ENCODE peak calls at places on chromosomes 7 and 10, in six cellular contexts. One of them, this sample, is unnamed.

GRCh38 chr7:94509264-94509878 is at the start of gene CASD1:
- DNase-seq in brain microvascular endothelial cell: peak
- DNase-seq in PC-3: peak
- DNase-seq in fibroblast of mammary gland: no peak
- DNase-seq in fibroblast of lung: peak
- DNase-seq in BJ: no peak
- DNase-seq in this sample: peak

GRCh38 chr10:124665980-124666379 is 78.2 kb downstream of the FAM53B start:
- DNase-seq in brain microvascular endothelial cell: no peak
- DNase-seq in PC-3: no peak
- DNase-seq in fibroblast of mammary gland: no peak
- DNase-seq in fibroblast of lung: peak
- DNase-seq in BJ: no peak
- DNase-seq in this sample: no peak

GRCh38 chr7:131623154-131623553 is 66.7 kb upstream of the PODXL start:
- DNase-seq in brain microvascular endothelial cell: peak
- DNase-seq in PC-3: no peak
- DNase-seq in fibroblast of mammary gland: no peak
- DNase-seq in fibroblast of lung: peak
- DNase-seq in BJ: no peak
- DNase-seq in this sample: peak

GRCh38 chr7:13560441-13560840 is 429.0 kb downstream of the ETV1 start:
- DNase-seq in brain microvascular endothelial cell: peak
- DNase-seq in PC-3: no peak
- DNase-seq in fibroblast of mammary gland: peak
- DNase-seq in fibroblast of lung: peak
- DNase-seq in BJ: no peak
- DNase-seq in this sample: peak

GRCh38 chr10:29243750-29244149 is 45.1 kb upstream of the LYZL1 start:
- DNase-seq in brain microvascular endothelial cell: no peak
- DNase-seq in PC-3: peak
- DNase-seq in fibroblast of mammary gland: peak
- DNase-seq in fibroblast of lung: no peak
- DNase-seq in BJ: no peak
- DNase-seq in this sample: no peak

GRCh38 chr7:30911561-30911969 is at the start of gene AQP1:
- DNase-seq in brain microvascular endothelial cell: no peak
- DNase-seq in PC-3: no peak
- DNase-seq in fibroblast of mammary gland: no peak
- DNase-seq in fibroblast of lung: peak
- DNase-seq in BJ: no peak
- DNase-seq in this sample: peak

GRCh38 chr7:29139796-29140195 is 6.5 kb downstream of the CPVL start:
- DNase-seq in brain microvascular endothelial cell: peak
- DNase-seq in PC-3: peak
- DNase-seq in fibroblast of mammary gland: peak
- DNase-seq in fibroblast of lung: peak
- DNase-seq in BJ: no peak
- DNase-seq in this sample: no peak

GRCh38 chr10:114239117-114239993 is at the start of gene VWA2:
- DNase-seq in brain microvascular endothelial cell: no peak
- DNase-seq in PC-3: no peak
- DNase-seq in fibroblast of mammary gland: no peak
- DNase-seq in fibroblast of lung: no peak
- DNase-seq in BJ: no peak
- DNase-seq in this sample: no peak

GRCh38 chr10:58555170-58555929 is 42.7 kb downstream of the BICC1 start:
- DNase-seq in brain microvascular endothelial cell: no peak
- DNase-seq in PC-3: no peak
- DNase-seq in fibroblast of mammary gland: no peak
- DNase-seq in fibroblast of lung: no peak
- DNase-seq in BJ: no peak
- DNase-seq in this sample: no peak

GRCh38 chr7:23234569-23235296 is 11.8 kb upstream of the GPNMB start:
- DNase-seq in brain microvascular endothelial cell: no peak
- DNase-seq in PC-3: no peak
- DNase-seq in fibroblast of mammary gland: peak
- DNase-seq in fibroblast of lung: no peak
- DNase-seq in BJ: no peak
- DNase-seq in this sample: no peak

GRCh38 chr7:65397730-65398142 is 24.1 kb downstream of the ZNF92 start:
- DNase-seq in brain microvascular endothelial cell: peak
- DNase-seq in PC-3: peak
- DNase-seq in fibroblast of mammary gland: no peak
- DNase-seq in fibroblast of lung: peak
- DNase-seq in BJ: no peak
- DNase-seq in this sample: peak

GRCh38 chr7:70595741-70596574 is 536.0 kb upstream of the GALNT17 start:
- DNase-seq in brain microvascular endothelial cell: no peak
- DNase-seq in PC-3: no peak
- DNase-seq in fibroblast of mammary gland: no peak
- DNase-seq in fibroblast of lung: peak
- DNase-seq in BJ: no peak
- DNase-seq in this sample: no peak

GRCh38 chr10:2399482-2399881 is 662.2 kb upstream of the ADARB2 start:
- DNase-seq in brain microvascular endothelial cell: no peak
- DNase-seq in PC-3: no peak
- DNase-seq in fibroblast of mammary gland: no peak
- DNase-seq in fibroblast of lung: no peak
- DNase-seq in BJ: no peak
- DNase-seq in this sample: no peak

GRCh38 chr10:21587391-21587790 is 53.4 kb downstream of the MLLT10 start:
- DNase-seq in brain microvascular endothelial cell: no peak
- DNase-seq in PC-3: no peak
- DNase-seq in fibroblast of mammary gland: no peak
- DNase-seq in fibroblast of lung: no peak
- DNase-seq in BJ: no peak
- DNase-seq in this sample: no peak

GRCh38 chr10:72009430-72010081 is 45.4 kb downstream of the CHST3 start:
- DNase-seq in brain microvascular endothelial cell: peak
- DNase-seq in PC-3: no peak
- DNase-seq in fibroblast of mammary gland: peak
- DNase-seq in fibroblast of lung: peak
- DNase-seq in BJ: peak
- DNase-seq in this sample: peak

GRCh38 chr10:94042001-94042813 is 48.5 kb downstream of the PLCE1 start:
- DNase-seq in brain microvascular endothelial cell: peak
- DNase-seq in PC-3: peak
- DNase-seq in fibroblast of mammary gland: peak
- DNase-seq in fibroblast of lung: peak
- DNase-seq in BJ: peak
- DNase-seq in this sample: peak

GRCh38 chr10:102451105-102451969 is at the start of gene C10orf95:
- DNase-seq in brain microvascular endothelial cell: no peak
- DNase-seq in PC-3: peak
- DNase-seq in fibroblast of mammary gland: no peak
- DNase-seq in fibroblast of lung: no peak
- DNase-seq in BJ: no peak
- DNase-seq in this sample: no peak

GRCh38 chr10:67076175-67076574 is 150.3 kb downstream of the LRRTM3 start:
- DNase-seq in brain microvascular endothelial cell: no peak
- DNase-seq in PC-3: no peak
- DNase-seq in fibroblast of mammary gland: no peak
- DNase-seq in fibroblast of lung: no peak
- DNase-seq in BJ: no peak
- DNase-seq in this sample: no peak

GRCh38 chr7:56009695-56010094 is 41.5 kb downstream of the PSPH start:
- DNase-seq in brain microvascular endothelial cell: no peak
- DNase-seq in PC-3: no peak
- DNase-seq in fibroblast of mammary gland: no peak
- DNase-seq in fibroblast of lung: peak
- DNase-seq in BJ: no peak
- DNase-seq in this sample: no peak

GRCh38 chr7:82818091-82818620 is 344.5 kb downstream of the PCLO start:
- DNase-seq in brain microvascular endothelial cell: no peak
- DNase-seq in PC-3: no peak
- DNase-seq in fibroblast of mammary gland: no peak
- DNase-seq in fibroblast of lung: no peak
- DNase-seq in BJ: no peak
- DNase-seq in this sample: no peak

GRCh38 chr10:83819609-83820008 is 319.7 kb upstream of the GHITM start:
- DNase-seq in brain microvascular endothelial cell: no peak
- DNase-seq in PC-3: no peak
- DNase-seq in fibroblast of mammary gland: no peak
- DNase-seq in fibroblast of lung: no peak
- DNase-seq in BJ: no peak
- DNase-seq in this sample: no peak

GRCh38 chr10:5532231-5532605 is 7.5 kb downstream of the CALML3 start:
- DNase-seq in brain microvascular endothelial cell: no peak
- DNase-seq in PC-3: no peak
- DNase-seq in fibroblast of mammary gland: no peak
- DNase-seq in fibroblast of lung: no peak
- DNase-seq in BJ: no peak
- DNase-seq in this sample: no peak

GRCh38 chr7:66315192-66315591 is 110.1 kb downstream of the TPST1 start:
- DNase-seq in brain microvascular endothelial cell: no peak
- DNase-seq in PC-3: no peak
- DNase-seq in fibroblast of mammary gland: peak
- DNase-seq in fibroblast of lung: no peak
- DNase-seq in BJ: no peak
- DNase-seq in this sample: no peak

GRCh38 chr7:157160433-157160832 is 21.7 kb downstream of the UBE3C start:
- DNase-seq in brain microvascular endothelial cell: no peak
- DNase-seq in PC-3: no peak
- DNase-seq in fibroblast of mammary gland: no peak
- DNase-seq in fibroblast of lung: no peak
- DNase-seq in BJ: no peak
- DNase-seq in this sample: no peak

DNA sequence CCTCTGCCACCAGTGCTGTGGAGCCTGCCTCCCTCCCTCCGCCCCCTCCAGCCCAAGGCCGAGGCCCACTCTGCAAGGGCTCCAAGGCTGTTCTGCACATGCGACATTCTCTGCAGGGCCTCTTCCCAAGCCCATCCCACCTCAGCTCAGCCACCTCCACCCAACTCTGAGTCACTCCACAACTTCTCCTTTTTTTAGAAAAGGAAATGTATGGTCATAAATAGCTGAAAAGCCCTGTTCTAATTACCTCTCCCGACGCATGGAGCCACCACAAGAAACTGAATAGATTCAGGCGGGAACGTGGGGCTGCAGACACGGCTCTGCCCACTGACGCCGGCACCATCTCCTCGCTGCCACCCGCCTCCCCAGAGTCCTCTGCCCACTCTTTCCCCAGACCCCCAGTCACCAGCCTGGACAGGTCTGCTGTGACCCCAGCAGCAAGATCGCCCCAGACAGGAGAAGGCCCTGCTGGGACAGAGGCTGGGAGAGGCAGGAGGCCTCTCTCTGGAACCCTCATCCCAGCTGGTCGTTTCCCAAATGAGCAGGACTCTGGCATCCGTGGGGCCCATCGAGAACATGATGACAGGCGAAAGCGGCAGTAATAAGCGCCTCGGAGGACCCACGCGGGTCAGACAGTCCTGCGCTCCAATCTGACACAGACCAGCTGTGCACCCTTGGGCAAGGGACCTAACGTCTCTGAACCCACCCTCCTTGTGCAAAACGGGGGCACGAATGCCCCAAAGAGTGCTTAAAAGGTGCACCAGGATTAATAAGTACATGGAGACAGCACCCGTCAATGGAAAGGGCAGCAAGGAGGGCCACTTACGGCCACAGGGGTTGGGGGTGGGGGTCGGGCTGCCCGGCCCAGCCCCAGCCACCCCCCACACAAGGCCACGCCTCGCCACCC is 213.7 kb downstream of the MAD1L1 start:
- DNase-seq in brain microvascular endothelial cell: peak
- DNase-seq in PC-3: peak
- DNase-seq in fibroblast of mammary gland: peak
- DNase-seq in fibroblast of lung: peak
- DNase-seq in BJ: peak
- DNase-seq in this sample: peak
- H3K4me3 ChIP-seq in brain microvascular endothelial cell: no peak
- H3K4me3 ChIP-seq in PC-3: no peak
- H3K4me3 ChIP-seq in fibroblast of mammary gland: no peak
- H3K4me3 ChIP-seq in fibroblast of lung: no peak
- H3K4me3 ChIP-seq in BJ: peak
- H3K4me3 ChIP-seq in this sample: peak

DNA sequence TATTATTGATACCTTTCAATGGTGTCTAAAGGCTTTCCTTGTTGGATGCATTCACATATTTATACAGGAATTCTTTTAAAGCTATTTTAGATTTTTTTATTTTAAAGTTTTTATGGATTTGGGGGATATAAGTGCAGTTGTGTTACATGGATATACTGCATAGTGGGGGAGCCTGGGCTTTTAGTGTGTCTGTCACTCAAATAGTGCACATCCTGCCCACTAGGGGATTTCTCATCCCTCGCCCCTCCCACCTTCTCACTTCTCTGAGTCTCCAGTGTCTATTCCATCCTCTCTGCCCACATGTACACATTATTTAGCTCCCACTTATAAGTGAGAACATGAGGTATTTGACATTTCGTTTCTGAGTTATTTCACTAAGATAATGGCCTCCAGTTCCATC is 154.0 kb upstream of the MKI67 start:
- DNase-seq in brain microvascular endothelial cell: no peak
- DNase-seq in PC-3: no peak
- DNase-seq in fibroblast of mammary gland: no peak
- DNase-seq in fibroblast of lung: no peak
- DNase-seq in BJ: no peak
- DNase-seq in this sample: no peak
- TF ChIP-seq CTCF in brain microvascular endothelial cell: no peak
- TF ChIP-seq CTCF in PC-3: no peak
- TF ChIP-seq CTCF in fibroblast of mammary gland: no peak
- TF ChIP-seq CTCF in fibroblast of lung: no peak
- TF ChIP-seq CTCF in BJ: no peak
- TF ChIP-seq CTCF in this sample: no peak

GRCh38 chr10:132541129-132541528 is 3.5 kb downstream of the INPP5A start:
- DNase-seq in brain microvascular endothelial cell: no peak
- DNase-seq in PC-3: no peak
- DNase-seq in fibroblast of mammary gland: no peak
- DNase-seq in fibroblast of lung: no peak
- DNase-seq in BJ: no peak
- DNase-seq in this sample: no peak

GRCh38 chr10:132538790-132539421 is 1.3 kb downstream of the INPP5A start:
- DNase-seq in brain microvascular endothelial cell: no peak
- DNase-seq in PC-3: no peak
- DNase-seq in fibroblast of mammary gland: no peak
- DNase-seq in fibroblast of lung: no peak
- DNase-seq in BJ: no peak
- DNase-seq in this sample: no peak

GRCh38 chr10:132540456-132540855 is 2.9 kb downstream of the INPP5A start:
- DNase-seq in brain microvascular endothelial cell: peak
- DNase-seq in PC-3: peak
- DNase-seq in fibroblast of mammary gland: peak
- DNase-seq in fibroblast of lung: peak
- DNase-seq in BJ: no peak
- DNase-seq in this sample: peak

GRCh38 chr10:132539431-132539839 is 1.8 kb downstream of the INPP5A start:
- DNase-seq in brain microvascular endothelial cell: no peak
- DNase-seq in PC-3: no peak
- DNase-seq in fibroblast of mammary gland: no peak
- DNase-seq in fibroblast of lung: peak
- DNase-seq in BJ: no peak
- DNase-seq in this sample: no peak

GRCh38 chr10:132539894-132540293 is 2.3 kb downstream of the INPP5A start:
- DNase-seq in brain microvascular endothelial cell: peak
- DNase-seq in PC-3: peak
- DNase-seq in fibroblast of mammary gland: peak
- DNase-seq in fibroblast of lung: peak
- DNase-seq in BJ: no peak
- DNase-seq in this sample: peak
- H3K4me3 ChIP-seq in brain microvascular endothelial cell: peak
- H3K4me3 ChIP-seq in PC-3: peak
- H3K4me3 ChIP-seq in fibroblast of mammary gland: no peak
- H3K4me3 ChIP-seq in fibroblast of lung: peak
- H3K4me3 ChIP-seq in BJ: peak
- H3K4me3 ChIP-seq in this sample: no peak

GRCh38 chr10:13743101-13743693 is 156.4 kb downstream of the PRPF18 start:
- DNase-seq in brain microvascular endothelial cell: peak
- DNase-seq in PC-3: no peak
- DNase-seq in fibroblast of mammary gland: peak
- DNase-seq in fibroblast of lung: peak
- DNase-seq in BJ: no peak
- DNase-seq in this sample: no peak
- TF ChIP-seq CTCF in brain microvascular endothelial cell: no peak
- TF ChIP-seq CTCF in PC-3: no peak
- TF ChIP-seq CTCF in fibroblast of mammary gland: no peak
- TF ChIP-seq CTCF in fibroblast of lung: no peak
- TF ChIP-seq CTCF in BJ: no peak
- TF ChIP-seq CTCF in this sample: no peak